ENCODE peak calls at places on chromosomes 12 and 14, in eight cellular contexts. One of them, this sample, is unnamed.

GRCh38 chr14:101230851-101231550 is 327.5 kb upstream of the RTL1 start:
- DNase-seq in RWPE1: no peak
- DNase-seq in T-helper 9 cell: no peak
- DNase-seq in activated CD4-positive, alpha-beta T cell treated with anti-CD3 and anti-CD28 coated beads for 36 hours: no peak
- DNase-seq in fibroblast of the aortic adventitia: no peak
- DNase-seq in stimulated activated CD4-positive, alpha-beta T cell treated with anti-CD3 and anti-CD28 coated beads, Interleukin-2, amount 100 ng/mL, for 48 hours: no peak
- DNase-seq in effector CD4-positive, alpha-beta T cell: no peak
- DNase-seq in ovary: no peak
- DNase-seq in this sample: no peak

GRCh38 chr12:45648070-45648469 is 81.4 kb upstream of the ARID2 start:
- DNase-seq in RWPE1: no peak
- DNase-seq in T-helper 9 cell: no peak
- DNase-seq in activated CD4-positive, alpha-beta T cell treated with anti-CD3 and anti-CD28 coated beads for 36 hours: no peak
- DNase-seq in fibroblast of the aortic adventitia: no peak
- DNase-seq in stimulated activated CD4-positive, alpha-beta T cell treated with anti-CD3 and anti-CD28 coated beads, Interleukin-2, amount 100 ng/mL, for 48 hours: no peak
- DNase-seq in effector CD4-positive, alpha-beta T cell: no peak
- DNase-seq in ovary: no peak
- DNase-seq in this sample: no peak

GRCh38 chr14:58829594-58829993 is 191.8 kb downstream of the DACT1 start:
- DNase-seq in RWPE1: peak
- DNase-seq in T-helper 9 cell: no peak
- DNase-seq in activated CD4-positive, alpha-beta T cell treated with anti-CD3 and anti-CD28 coated beads for 36 hours: no peak
- DNase-seq in fibroblast of the aortic adventitia: no peak
- DNase-seq in stimulated activated CD4-positive, alpha-beta T cell treated with anti-CD3 and anti-CD28 coated beads, Interleukin-2, amount 100 ng/mL, for 48 hours: no peak
- DNase-seq in effector CD4-positive, alpha-beta T cell: no peak
- DNase-seq in ovary: no peak
- DNase-seq in this sample: peak

GRCh38 chr12:121176826-121177529 is 33.0 kb upstream of the P2RX4 start:
- DNase-seq in RWPE1: no peak
- DNase-seq in T-helper 9 cell: no peak
- DNase-seq in activated CD4-positive, alpha-beta T cell treated with anti-CD3 and anti-CD28 coated beads for 36 hours: no peak
- DNase-seq in fibroblast of the aortic adventitia: no peak
- DNase-seq in stimulated activated CD4-positive, alpha-beta T cell treated with anti-CD3 and anti-CD28 coated beads, Interleukin-2, amount 100 ng/mL, for 48 hours: no peak
- DNase-seq in effector CD4-positive, alpha-beta T cell: no peak
- DNase-seq in ovary: no peak
- DNase-seq in this sample: no peak

GRCh38 chr12:13794706-13795105 is 186.7 kb downstream of the GRIN2B start:
- DNase-seq in RWPE1: no peak
- DNase-seq in T-helper 9 cell: no peak
- DNase-seq in activated CD4-positive, alpha-beta T cell treated with anti-CD3 and anti-CD28 coated beads for 36 hours: no peak
- DNase-seq in fibroblast of the aortic adventitia: no peak
- DNase-seq in stimulated activated CD4-positive, alpha-beta T cell treated with anti-CD3 and anti-CD28 coated beads, Interleukin-2, amount 100 ng/mL, for 48 hours: no peak
- DNase-seq in effector CD4-positive, alpha-beta T cell: no peak
- DNase-seq in ovary: no peak
- DNase-seq in this sample: no peak

GRCh38 chr12:85350356-85350755 is 70.3 kb downstream of the ALX1 start:
- DNase-seq in RWPE1: no peak
- DNase-seq in T-helper 9 cell: no peak
- DNase-seq in activated CD4-positive, alpha-beta T cell treated with anti-CD3 and anti-CD28 coated beads for 36 hours: no peak
- DNase-seq in fibroblast of the aortic adventitia: no peak
- DNase-seq in stimulated activated CD4-positive, alpha-beta T cell treated with anti-CD3 and anti-CD28 coated beads, Interleukin-2, amount 100 ng/mL, for 48 hours: no peak
- DNase-seq in effector CD4-positive, alpha-beta T cell: no peak
- DNase-seq in ovary: no peak
- DNase-seq in this sample: no peak

GRCh38 chr12:122467983-122468382 is 32.7 kb downstream of the ZCCHC8 start:
- DNase-seq in RWPE1: peak
- DNase-seq in T-helper 9 cell: no peak
- DNase-seq in activated CD4-positive, alpha-beta T cell treated with anti-CD3 and anti-CD28 coated beads for 36 hours: no peak
- DNase-seq in fibroblast of the aortic adventitia: no peak
- DNase-seq in stimulated activated CD4-positive, alpha-beta T cell treated with anti-CD3 and anti-CD28 coated beads, Interleukin-2, amount 100 ng/mL, for 48 hours: no peak
- DNase-seq in effector CD4-positive, alpha-beta T cell: no peak
- DNase-seq in ovary: no peak
- DNase-seq in this sample: no peak

GRCh38 chr14:104706733-104707628 is 17.0 kb upstream of the ADSS1 start:
- DNase-seq in RWPE1: no peak
- DNase-seq in T-helper 9 cell: no peak
- DNase-seq in activated CD4-positive, alpha-beta T cell treated with anti-CD3 and anti-CD28 coated beads for 36 hours: no peak
- DNase-seq in fibroblast of the aortic adventitia: no peak
- DNase-seq in stimulated activated CD4-positive, alpha-beta T cell treated with anti-CD3 and anti-CD28 coated beads, Interleukin-2, amount 100 ng/mL, for 48 hours: no peak
- DNase-seq in effector CD4-positive, alpha-beta T cell: no peak
- DNase-seq in ovary: no peak
- DNase-seq in this sample: no peak

GRCh38 chr12:102120886-102121285 is 903 bp downstream of the PARPBP start:
- DNase-seq in RWPE1: peak
- DNase-seq in T-helper 9 cell: no peak
- DNase-seq in activated CD4-positive, alpha-beta T cell treated with anti-CD3 and anti-CD28 coated beads for 36 hours: peak
- DNase-seq in fibroblast of the aortic adventitia: peak
- DNase-seq in stimulated activated CD4-positive, alpha-beta T cell treated with anti-CD3 and anti-CD28 coated beads, Interleukin-2, amount 100 ng/mL, for 48 hours: no peak
- DNase-seq in effector CD4-positive, alpha-beta T cell: no peak
- DNase-seq in ovary: no peak
- DNase-seq in this sample: peak

GRCh38 chr14:69008411-69008810 is 29.3 kb upstream of the ACTN1 start:
- DNase-seq in RWPE1: no peak
- DNase-seq in T-helper 9 cell: no peak
- DNase-seq in activated CD4-positive, alpha-beta T cell treated with anti-CD3 and anti-CD28 coated beads for 36 hours: no peak
- DNase-seq in fibroblast of the aortic adventitia: peak
- DNase-seq in stimulated activated CD4-positive, alpha-beta T cell treated with anti-CD3 and anti-CD28 coated beads, Interleukin-2, amount 100 ng/mL, for 48 hours: no peak
- DNase-seq in effector CD4-positive, alpha-beta T cell: no peak
- DNase-seq in ovary: no peak
- DNase-seq in this sample: no peak

GRCh38 chr12:64652346-64652745 is 42.1 kb downstream of the RASSF3 start:
- DNase-seq in RWPE1: no peak
- DNase-seq in T-helper 9 cell: no peak
- DNase-seq in activated CD4-positive, alpha-beta T cell treated with anti-CD3 and anti-CD28 coated beads for 36 hours: no peak
- DNase-seq in fibroblast of the aortic adventitia: no peak
- DNase-seq in stimulated activated CD4-positive, alpha-beta T cell treated with anti-CD3 and anti-CD28 coated beads, Interleukin-2, amount 100 ng/mL, for 48 hours: no peak
- DNase-seq in effector CD4-positive, alpha-beta T cell: no peak
- DNase-seq in ovary: no peak
- DNase-seq in this sample: no peak

GRCh38 chr14:59189281-59189821 is 884 bp downstream of the DAAM1 start:
- DNase-seq in RWPE1: peak
- DNase-seq in T-helper 9 cell: peak
- DNase-seq in activated CD4-positive, alpha-beta T cell treated with anti-CD3 and anti-CD28 coated beads for 36 hours: peak
- DNase-seq in fibroblast of the aortic adventitia: peak
- DNase-seq in stimulated activated CD4-positive, alpha-beta T cell treated with anti-CD3 and anti-CD28 coated beads, Interleukin-2, amount 100 ng/mL, for 48 hours: peak
- DNase-seq in effector CD4-positive, alpha-beta T cell: peak
- DNase-seq in ovary: no peak
- DNase-seq in this sample: peak

GRCh38 chr12:130460611-130461478 is 123.2 kb downstream of the PIWIL1 start:
- DNase-seq in RWPE1: no peak
- DNase-seq in T-helper 9 cell: no peak
- DNase-seq in activated CD4-positive, alpha-beta T cell treated with anti-CD3 and anti-CD28 coated beads for 36 hours: no peak
- DNase-seq in fibroblast of the aortic adventitia: no peak
- DNase-seq in stimulated activated CD4-positive, alpha-beta T cell treated with anti-CD3 and anti-CD28 coated beads, Interleukin-2, amount 100 ng/mL, for 48 hours: no peak
- DNase-seq in effector CD4-positive, alpha-beta T cell: no peak
- DNase-seq in ovary: no peak
- DNase-seq in this sample: no peak

GRCh38 chr14:82854851-82855250 is 1321.2 kb upstream of the SEL1L start:
- DNase-seq in RWPE1: no peak
- DNase-seq in T-helper 9 cell: no peak
- DNase-seq in activated CD4-positive, alpha-beta T cell treated with anti-CD3 and anti-CD28 coated beads for 36 hours: no peak
- DNase-seq in fibroblast of the aortic adventitia: no peak
- DNase-seq in stimulated activated CD4-positive, alpha-beta T cell treated with anti-CD3 and anti-CD28 coated beads, Interleukin-2, amount 100 ng/mL, for 48 hours: no peak
- DNase-seq in effector CD4-positive, alpha-beta T cell: no peak
- DNase-seq in ovary: no peak
- DNase-seq in this sample: no peak

GRCh38 chr12:19799886-19800602 is 360.8 kb downstream of the AEBP2 start:
- DNase-seq in RWPE1: no peak
- DNase-seq in T-helper 9 cell: no peak
- DNase-seq in activated CD4-positive, alpha-beta T cell treated with anti-CD3 and anti-CD28 coated beads for 36 hours: no peak
- DNase-seq in fibroblast of the aortic adventitia: peak
- DNase-seq in stimulated activated CD4-positive, alpha-beta T cell treated with anti-CD3 and anti-CD28 coated beads, Interleukin-2, amount 100 ng/mL, for 48 hours: no peak
- DNase-seq in effector CD4-positive, alpha-beta T cell: no peak
- DNase-seq in ovary: no peak
- DNase-seq in this sample: no peak

GRCh38 chr12:95687937-95688336 is 102.6 kb downstream of the NTN4 start:
- DNase-seq in RWPE1: peak
- DNase-seq in T-helper 9 cell: no peak
- DNase-seq in activated CD4-positive, alpha-beta T cell treated with anti-CD3 and anti-CD28 coated beads for 36 hours: no peak
- DNase-seq in fibroblast of the aortic adventitia: no peak
- DNase-seq in stimulated activated CD4-positive, alpha-beta T cell treated with anti-CD3 and anti-CD28 coated beads, Interleukin-2, amount 100 ng/mL, for 48 hours: no peak
- DNase-seq in effector CD4-positive, alpha-beta T cell: no peak
- DNase-seq in ovary: no peak
- DNase-seq in this sample: no peak

GRCh38 chr12:83317641-83318040 is 630.9 kb downstream of the TMTC2 start:
- DNase-seq in RWPE1: no peak
- DNase-seq in T-helper 9 cell: no peak
- DNase-seq in activated CD4-positive, alpha-beta T cell treated with anti-CD3 and anti-CD28 coated beads for 36 hours: no peak
- DNase-seq in fibroblast of the aortic adventitia: no peak
- DNase-seq in stimulated activated CD4-positive, alpha-beta T cell treated with anti-CD3 and anti-CD28 coated beads, Interleukin-2, amount 100 ng/mL, for 48 hours: no peak
- DNase-seq in effector CD4-positive, alpha-beta T cell: no peak
- DNase-seq in ovary: no peak
- DNase-seq in this sample: no peak

GRCh38 chr14:82796081-82796480 is 1262.4 kb upstream of the SEL1L start:
- DNase-seq in RWPE1: no peak
- DNase-seq in T-helper 9 cell: no peak
- DNase-seq in activated CD4-positive, alpha-beta T cell treated with anti-CD3 and anti-CD28 coated beads for 36 hours: no peak
- DNase-seq in fibroblast of the aortic adventitia: no peak
- DNase-seq in stimulated activated CD4-positive, alpha-beta T cell treated with anti-CD3 and anti-CD28 coated beads, Interleukin-2, amount 100 ng/mL, for 48 hours: no peak
- DNase-seq in effector CD4-positive, alpha-beta T cell: no peak
- DNase-seq in ovary: no peak
- DNase-seq in this sample: no peak

GRCh38 chr12:68476786-68477185 is 133.9 kb upstream of the RAP1B start:
- DNase-seq in RWPE1: no peak
- DNase-seq in T-helper 9 cell: no peak
- DNase-seq in activated CD4-positive, alpha-beta T cell treated with anti-CD3 and anti-CD28 coated beads for 36 hours: no peak
- DNase-seq in fibroblast of the aortic adventitia: no peak
- DNase-seq in stimulated activated CD4-positive, alpha-beta T cell treated with anti-CD3 and anti-CD28 coated beads, Interleukin-2, amount 100 ng/mL, for 48 hours: no peak
- DNase-seq in effector CD4-positive, alpha-beta T cell: no peak
- DNase-seq in ovary: no peak
- DNase-seq in this sample: no peak

GRCh38 chr12:121326996-121327674 is 25.1 kb downstream of the ANAPC5 start:
- DNase-seq in RWPE1: no peak
- DNase-seq in T-helper 9 cell: no peak
- DNase-seq in activated CD4-positive, alpha-beta T cell treated with anti-CD3 and anti-CD28 coated beads for 36 hours: no peak
- DNase-seq in fibroblast of the aortic adventitia: no peak
- DNase-seq in stimulated activated CD4-positive, alpha-beta T cell treated with anti-CD3 and anti-CD28 coated beads, Interleukin-2, amount 100 ng/mL, for 48 hours: no peak
- DNase-seq in effector CD4-positive, alpha-beta T cell: no peak
- DNase-seq in ovary: no peak
- DNase-seq in this sample: no peak

GRCh38 chr14:93036652-93037341 is 78.9 kb downstream of the ITPK1 start:
- DNase-seq in RWPE1: no peak
- DNase-seq in T-helper 9 cell: no peak
- DNase-seq in activated CD4-positive, alpha-beta T cell treated with anti-CD3 and anti-CD28 coated beads for 36 hours: no peak
- DNase-seq in fibroblast of the aortic adventitia: peak
- DNase-seq in stimulated activated CD4-positive, alpha-beta T cell treated with anti-CD3 and anti-CD28 coated beads, Interleukin-2, amount 100 ng/mL, for 48 hours: no peak
- DNase-seq in effector CD4-positive, alpha-beta T cell: no peak
- DNase-seq in ovary: no peak
- DNase-seq in this sample: no peak

GRCh38 chr12:18275974-18276373 is 14.7 kb downstream of the PIK3C2G start:
- DNase-seq in RWPE1: no peak
- DNase-seq in T-helper 9 cell: no peak
- DNase-seq in activated CD4-positive, alpha-beta T cell treated with anti-CD3 and anti-CD28 coated beads for 36 hours: no peak
- DNase-seq in fibroblast of the aortic adventitia: no peak
- DNase-seq in stimulated activated CD4-positive, alpha-beta T cell treated with anti-CD3 and anti-CD28 coated beads, Interleukin-2, amount 100 ng/mL, for 48 hours: no peak
- DNase-seq in effector CD4-positive, alpha-beta T cell: no peak
- DNase-seq in ovary: no peak
- DNase-seq in this sample: no peak

GRCh38 chr14:100346306-100347091 is 23.4 kb downstream of the SLC25A47 start:
- DNase-seq in RWPE1: no peak
- DNase-seq in T-helper 9 cell: no peak
- DNase-seq in activated CD4-positive, alpha-beta T cell treated with anti-CD3 and anti-CD28 coated beads for 36 hours: no peak
- DNase-seq in fibroblast of the aortic adventitia: no peak
- DNase-seq in stimulated activated CD4-positive, alpha-beta T cell treated with anti-CD3 and anti-CD28 coated beads, Interleukin-2, amount 100 ng/mL, for 48 hours: no peak
- DNase-seq in effector CD4-positive, alpha-beta T cell: no peak
- DNase-seq in ovary: no peak
- DNase-seq in this sample: no peak

GRCh38 chr12:8449293-8449944 is 6.3 kb upstream of the CLEC6A start:
- DNase-seq in RWPE1: no peak
- DNase-seq in T-helper 9 cell: no peak
- DNase-seq in activated CD4-positive, alpha-beta T cell treated with anti-CD3 and anti-CD28 coated beads for 36 hours: peak
- DNase-seq in fibroblast of the aortic adventitia: no peak
- DNase-seq in stimulated activated CD4-positive, alpha-beta T cell treated with anti-CD3 and anti-CD28 coated beads, Interleukin-2, amount 100 ng/mL, for 48 hours: no peak
- DNase-seq in effector CD4-positive, alpha-beta T cell: no peak
- DNase-seq in ovary: no peak
- DNase-seq in this sample: no peak

GRCh38 chr12:110819646-110820045 is 27.1 kb upstream of the CCDC63 start:
- DNase-seq in RWPE1: no peak
- DNase-seq in T-helper 9 cell: no peak
- DNase-seq in activated CD4-positive, alpha-beta T cell treated with anti-CD3 and anti-CD28 coated beads for 36 hours: no peak
- DNase-seq in fibroblast of the aortic adventitia: no peak
- DNase-seq in stimulated activated CD4-positive, alpha-beta T cell treated with anti-CD3 and anti-CD28 coated beads, Interleukin-2, amount 100 ng/mL, for 48 hours: no peak
- DNase-seq in effector CD4-positive, alpha-beta T cell: no peak
- DNase-seq in ovary: no peak
- DNase-seq in this sample: no peak

GRCh38 chr14:34175574-34175973 is 224.7 kb upstream of the EGLN3 start:
- DNase-seq in RWPE1: no peak
- DNase-seq in T-helper 9 cell: no peak
- DNase-seq in activated CD4-positive, alpha-beta T cell treated with anti-CD3 and anti-CD28 coated beads for 36 hours: no peak
- DNase-seq in fibroblast of the aortic adventitia: no peak
- DNase-seq in stimulated activated CD4-positive, alpha-beta T cell treated with anti-CD3 and anti-CD28 coated beads, Interleukin-2, amount 100 ng/mL, for 48 hours: no peak
- DNase-seq in effector CD4-positive, alpha-beta T cell: no peak
- DNase-seq in ovary: no peak
- DNase-seq in this sample: no peak

GRCh38 chr12:7302536-7303113 is 1.2 kb upstream of the ACSM4 start:
- DNase-seq in RWPE1: no peak
- DNase-seq in T-helper 9 cell: no peak
- DNase-seq in activated CD4-positive, alpha-beta T cell treated with anti-CD3 and anti-CD28 coated beads for 36 hours: no peak
- DNase-seq in fibroblast of the aortic adventitia: no peak
- DNase-seq in stimulated activated CD4-positive, alpha-beta T cell treated with anti-CD3 and anti-CD28 coated beads, Interleukin-2, amount 100 ng/mL, for 48 hours: no peak
- DNase-seq in effector CD4-positive, alpha-beta T cell: no peak
- DNase-seq in ovary: no peak
- DNase-seq in this sample: no peak

GRCh38 chr12:49264466-49264872 is 413 bp upstream of the TUBA1C start:
- DNase-seq in RWPE1: peak
- DNase-seq in T-helper 9 cell: peak
- DNase-seq in activated CD4-positive, alpha-beta T cell treated with anti-CD3 and anti-CD28 coated beads for 36 hours: peak
- DNase-seq in fibroblast of the aortic adventitia: no peak
- DNase-seq in stimulated activated CD4-positive, alpha-beta T cell treated with anti-CD3 and anti-CD28 coated beads, Interleukin-2, amount 100 ng/mL, for 48 hours: peak
- DNase-seq in effector CD4-positive, alpha-beta T cell: peak
- DNase-seq in ovary: no peak
- DNase-seq in this sample: no peak

GRCh38 chr12:76422154-76422877 is 74.1 kb upstream of the BBS10 start:
- DNase-seq in RWPE1: no peak
- DNase-seq in T-helper 9 cell: no peak
- DNase-seq in activated CD4-positive, alpha-beta T cell treated with anti-CD3 and anti-CD28 coated beads for 36 hours: no peak
- DNase-seq in fibroblast of the aortic adventitia: no peak
- DNase-seq in stimulated activated CD4-positive, alpha-beta T cell treated with anti-CD3 and anti-CD28 coated beads, Interleukin-2, amount 100 ng/mL, for 48 hours: no peak
- DNase-seq in effector CD4-positive, alpha-beta T cell: no peak
- DNase-seq in ovary: no peak
- DNase-seq in this sample: no peak

GRCh38 chr14:52325126-52325525 is 11.0 kb downstream of the PTGER2 start:
- DNase-seq in RWPE1: no peak
- DNase-seq in T-helper 9 cell: no peak
- DNase-seq in activated CD4-positive, alpha-beta T cell treated with anti-CD3 and anti-CD28 coated beads for 36 hours: peak
- DNase-seq in fibroblast of the aortic adventitia: no peak
- DNase-seq in stimulated activated CD4-positive, alpha-beta T cell treated with anti-CD3 and anti-CD28 coated beads, Interleukin-2, amount 100 ng/mL, for 48 hours: no peak
- DNase-seq in effector CD4-positive, alpha-beta T cell: no peak
- DNase-seq in ovary: no peak
- DNase-seq in this sample: no peak

GRCh38 chr14:63564318-63564717 is 21.1 kb upstream of the PPP2R5E start:
- DNase-seq in RWPE1: no peak
- DNase-seq in T-helper 9 cell: no peak
- DNase-seq in activated CD4-positive, alpha-beta T cell treated with anti-CD3 and anti-CD28 coated beads for 36 hours: no peak
- DNase-seq in fibroblast of the aortic adventitia: peak
- DNase-seq in stimulated activated CD4-positive, alpha-beta T cell treated with anti-CD3 and anti-CD28 coated beads, Interleukin-2, amount 100 ng/mL, for 48 hours: no peak
- DNase-seq in effector CD4-positive, alpha-beta T cell: no peak
- DNase-seq in ovary: no peak
- DNase-seq in this sample: no peak

GRCh38 chr12:102120564-102120873 is 536 bp downstream of the PARPBP start:
- DNase-seq in RWPE1: peak
- DNase-seq in T-helper 9 cell: no peak
- DNase-seq in activated CD4-positive, alpha-beta T cell treated with anti-CD3 and anti-CD28 coated beads for 36 hours: no peak
- DNase-seq in fibroblast of the aortic adventitia: no peak
- DNase-seq in stimulated activated CD4-positive, alpha-beta T cell treated with anti-CD3 and anti-CD28 coated beads, Interleukin-2, amount 100 ng/mL, for 48 hours: no peak
- DNase-seq in effector CD4-positive, alpha-beta T cell: no peak
- DNase-seq in ovary: no peak
- DNase-seq in this sample: peak

GRCh38 chr12:132464820-132465219 is 25.1 kb upstream of the FBRSL1 start:
- DNase-seq in RWPE1: no peak
- DNase-seq in T-helper 9 cell: no peak
- DNase-seq in activated CD4-positive, alpha-beta T cell treated with anti-CD3 and anti-CD28 coated beads for 36 hours: no peak
- DNase-seq in fibroblast of the aortic adventitia: no peak
- DNase-seq in stimulated activated CD4-positive, alpha-beta T cell treated with anti-CD3 and anti-CD28 coated beads, Interleukin-2, amount 100 ng/mL, for 48 hours: no peak
- DNase-seq in effector CD4-positive, alpha-beta T cell: no peak
- DNase-seq in ovary: no peak
- DNase-seq in this sample: no peak

GRCh38 chr12:4417471-4417870 is 28.1 kb downstream of the FGF6 start:
- DNase-seq in RWPE1: no peak
- DNase-seq in T-helper 9 cell: no peak
- DNase-seq in activated CD4-positive, alpha-beta T cell treated with anti-CD3 and anti-CD28 coated beads for 36 hours: no peak
- DNase-seq in fibroblast of the aortic adventitia: no peak
- DNase-seq in stimulated activated CD4-positive, alpha-beta T cell treated with anti-CD3 and anti-CD28 coated beads, Interleukin-2, amount 100 ng/mL, for 48 hours: no peak
- DNase-seq in effector CD4-positive, alpha-beta T cell: no peak
- DNase-seq in ovary: no peak
- DNase-seq in this sample: no peak